ENCODE peak calls at places on chromosomes 1 and 21, in seven cellular contexts. S is GM12891, Y is sigmoid colon, V is adrenal gland, G is prostate gland, R is stomach, O is breast epithelium. E is an unnamed sample.

GRCh38 chr1:238457610-238458009 is 566.9 kb upstream of the ZP4 start:
- DNase-seq in S (no peak), Y (no peak), V (no peak), G (no peak), R (no peak), O (no peak), E (no peak)

GRCh38 chr1:5803851-5804250 is 188.4 kb downstream of the NPHP4 start:
- DNase-seq in S (no peak), Y (no peak), V (no peak), G (no peak), R (no peak), O (no peak), E (no peak)

GRCh38 chr1:81349194-81349965 is 451.4 kb upstream of the ADGRL2 start:
- DNase-seq in S (no peak), Y (no peak), V (no peak), G (no peak), R (no peak), O (no peak), E (no peak)

GRCh38 chr1:88936223-88936523 is 44.8 kb upstream of the GTF2B start:
- DNase-seq in S (no peak), Y (no peak), V (no peak), G (no peak), R (no peak), O (no peak), E (no peak)

GRCh38 chr1:8903410-8903809 is 24.9 kb upstream of the ENO1 start:
- DNase-seq in S (no peak), Y (no peak), V (no peak), G (no peak), R (no peak), O (no peak), E (no peak)

GRCh38 chr21:44927587-44928461 is 7.1 kb upstream of the ITGB2 start:
- DNase-seq in S (no peak), Y (no peak), V (no peak), G (no peak), R (no peak), O (no peak), E (peak; percentile 98)

GRCh38 chr1:11026052-11026451 is 13.6 kb downstream of the TARDBP start:
- DNase-seq in S (no peak), Y (no peak), V (no peak), G (no peak), R (no peak), O (no peak), E (no peak)

GRCh38 chr1:28594661-28595411 is 2.8 kb downstream of the RAB42 start:
- DNase-seq in S (no peak), Y (no peak), V (no peak), G (no peak), R (no peak), O (no peak), E (no peak)

GRCh38 chr1:215273838-215274516 is 191.4 kb downstream of the KCNK2 start:
- DNase-seq in S (no peak), Y (no peak), V (no peak), G (no peak), R (no peak), O (no peak), E (peak; percentile 19)

GRCh38 chr1:205328476-205328875 is 6.9 kb upstream of the NUAK2 start:
- DNase-seq in S (no peak), Y (no peak), V (no peak), G (no peak), R (no peak), O (no peak), E (no peak)

GRCh38 chr1:234214129-234214910 is 158.9 kb upstream of the COA6 start:
- DNase-seq in S (peak; percentile 52), Y (peak; percentile 74), V (peak; percentile 20), G (peak; percentile 28), R (no peak), O (peak; percentile 59), E (no peak)

GRCh38 chr1:175824079-175824478 is 80.7 kb upstream of the TNR start:
- DNase-seq in S (no peak), Y (no peak), V (peak; percentile 7), G (no peak), R (no peak), O (no peak), E (no peak)

GRCh38 chr1:208013210-208013609 is 102.3 kb upstream of the CD34 start:
- DNase-seq in S (no peak), Y (no peak), V (no peak), G (no peak), R (no peak), O (no peak), E (no peak)

GRCh38 chr1:97640677-97641076 is 280.2 kb downstream of the DPYD start:
- DNase-seq in S (no peak), Y (no peak), V (no peak), G (no peak), R (no peak), O (no peak), E (no peak)

GRCh38 chr21:35203093-35204021 is 154.3 kb upstream of the RUNX1 start:
- DNase-seq in S (no peak), Y (no peak), V (no peak), G (no peak), R (no peak), O (no peak), E (no peak)

GRCh38 chr1:193392686-193393085 is 206.3 kb upstream of the B3GALT2 start:
- DNase-seq in S (no peak), Y (no peak), V (no peak), G (no peak), R (no peak), O (no peak), E (no peak)

GRCh38 chr1:24369199-24369598 is 44.4 kb downstream of the STPG1 start:
- DNase-seq in S (no peak), Y (peak; percentile 72), V (no peak), G (no peak), R (no peak), O (no peak), E (no peak)

GRCh38 chr1:166378805-166379204 is 212.0 kb upstream of the FAM78B start:
- DNase-seq in S (no peak), Y (no peak), V (no peak), G (no peak), R (no peak), O (no peak), E (no peak)

GRCh38 chr1:78440381-78440793 is 50.4 kb upstream of the PTGFR start:
- DNase-seq in S (no peak), Y (no peak), V (no peak), G (no peak), R (no peak), O (no peak), E (peak; percentile 6)

GRCh38 chr1:17014671-17015567 is 3.2 kb upstream of the ATP13A2 start:
- DNase-seq in S (no peak), Y (no peak), V (no peak), G (no peak), R (no peak), O (no peak), E (no peak)

GRCh38 chr1:213905315-213905714 is 82.5 kb upstream of the PROX1 start:
- DNase-seq in S (no peak), Y (no peak), V (no peak), G (no peak), R (peak; percentile 53), O (no peak), E (no peak)

GRCh38 chr1:159916240-159917051 is 8.9 kb downstream of the TAGLN2 start:
- DNase-seq in S (no peak), Y (no peak), V (peak; percentile 53), G (no peak), R (peak; percentile 60), O (no peak), E (peak; percentile 87)

GRCh38 chr1:46277658-46278373 is 25.6 kb downstream of the LRRC41 start:
- DNase-seq in S (no peak), Y (no peak), V (no peak), G (no peak), R (no peak), O (no peak), E (no peak)
- TF ChIP-seq POLR2A in S (no peak), Y (no peak), V (no peak), G (no peak), R (no peak), O (no peak), E (no peak)

DNA sequence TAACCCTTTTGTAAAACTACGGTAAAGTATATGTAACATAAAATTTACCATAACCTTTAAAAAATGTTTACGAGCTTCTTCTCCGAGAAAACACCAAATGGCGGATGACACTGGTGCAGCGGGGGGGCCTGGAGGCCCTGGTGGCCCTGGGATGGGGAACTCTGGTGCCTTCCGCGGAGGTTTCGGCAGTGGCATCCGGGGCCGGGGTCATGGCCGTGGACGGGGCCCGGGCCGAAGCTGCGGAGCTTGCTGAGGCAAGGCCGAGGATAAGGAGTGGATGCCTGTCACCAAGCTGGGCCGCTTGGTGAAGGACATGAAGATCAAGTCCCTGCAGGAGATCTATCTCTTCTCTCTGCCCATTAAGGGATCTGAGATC is 7.5 kb downstream of the MFSD2A start:
- DNase-seq in S (no peak), Y (no peak), V (no peak), G (no peak), R (no peak), O (no peak), E (no peak)
- TF ChIP-seq POLR2A in S (no peak), Y (no peak), V (no peak), G (no peak), R (no peak), O (no peak), E (no peak)

GRCh38 chr1:61081135-61081636 is 1.2 kb upstream of the NFIA start:
- DNase-seq in S (no peak), Y (no peak), V (no peak), G (no peak), R (no peak), O (no peak), E (no peak)

GRCh38 chr1:61083799-61084385 is 1.5 kb downstream of the NFIA start:
- DNase-seq in S (no peak), Y (no peak), V (no peak), G (no peak), R (no peak), O (no peak), E (no peak)

GRCh38 chr1:61083014-61083798 is 845 bp downstream of the NFIA start:
- DNase-seq in S (no peak), Y (no peak), V (no peak), G (no peak), R (peak; percentile 26), O (no peak), E (no peak)

GRCh38 chr1:61081637-61082335 is 575 bp upstream of the NFIA start:
- DNase-seq in S (no peak), Y (peak; percentile 75), V (peak; percentile 53), G (no peak), R (peak; percentile 36), O (peak; percentile 54), E (no peak)

GRCh38 chr1:61082336-61083013 is at the start of gene NFIA:
- DNase-seq in S (no peak), Y (peak; percentile 81), V (peak; percentile 70), G (no peak), R (peak; percentile 67), O (peak; percentile 52), E (peak; percentile 62)
- TF ChIP-seq POLR2A in S (no peak), Y (no peak), V (no peak), G (no peak), R (no peak), O (no peak), E (no peak)

GRCh38 chr1:161440312-161440894 is 64.9 kb upstream of the FCGR2A start:
- DNase-seq in S (peak; percentile 80), Y (peak; percentile 63), V (peak; percentile 37), G (no peak), R (peak; percentile 48), O (no peak), E (peak; percentile 77)
- TF ChIP-seq POLR2A in S (no peak), Y (no peak), V (no peak), G (no peak), R (no peak), O (no peak), E (no peak)